ENCODE peak calls at places on chromosomes 6 and 20, in seven cellular contexts. S is A549, R is GM12878, Q is stomach, Y is IMR-90, A is HCT116, N is GM12892. F is an unnamed sample.

GRCh38 chr6:26534681-26535465 is 3.3 kb upstream of the HMGN4 start:
- DNase-seq in S (no peak), R (no peak), Q (no peak), Y (no peak), A (no peak), N (no peak), F (no peak)

GRCh38 chr6:33988121-33989015 is 157.5 kb downstream of the GRM4 start:
- DNase-seq in Y (no peak), S (no peak), N (no peak), R (no peak), A (no peak), Q (peak; percentile 76), F (no peak)

GRCh38 chr6:54419885-54420284 is 111.6 kb downstream of the TINAG start:
- DNase-seq in S (peak; percentile 1), A (no peak), Y (peak; percentile 96), Q (no peak), R (no peak), N (no peak), F (peak; percentile 9)

GRCh38 chr6:15948930-15949900 is 179.7 kb upstream of the MYLIP start:
- DNase-seq in A (no peak), N (no peak), S (peak; percentile 44), R (no peak), Y (no peak), Q (peak; percentile 80), F (no peak)

GRCh38 chr6:136284909-136285308 is 4.7 kb downstream of the BCLAF1 start:
- DNase-seq in S (no peak), Q (no peak), A (no peak), R (no peak), N (no peak), Y (peak; percentile 77), F (no peak)

GRCh38 chr6:148747145-148747492 is 289 bp downstream of the UST start:
- DNase-seq in S (peak; percentile 14), R (no peak), A (no peak), Q (peak; percentile 34), N (no peak), Y (peak; percentile 42), F (no peak)

GRCh38 chr6:13406781-13407180 is 78.4 kb upstream of the TBC1D7 start:
- DNase-seq in Q (no peak), Y (no peak), R (no peak), S (no peak), N (no peak), A (peak; percentile 16), F (no peak)

GRCh38 chr20:1803216-1804128 is 91.7 kb upstream of the SIRPA start:
- DNase-seq in Y (peak; percentile 60), Q (peak; percentile 48), S (no peak), R (no peak), A (no peak), N (peak; percentile 54), F (no peak)

GRCh38 chr6:45045253-45045601 is 282.9 kb upstream of the RUNX2 start:
- DNase-seq in Q (no peak), Y (no peak), R (no peak), S (no peak), A (no peak), N (no peak), F (no peak)

GRCh38 chr6:45044086-45044485 is 284.0 kb upstream of the RUNX2 start:
- DNase-seq in S (no peak), Y (no peak), R (no peak), N (no peak), Q (no peak), A (no peak), F (no peak)

GRCh38 chr6:45049188-45049843 is 278.8 kb upstream of the RUNX2 start:
- DNase-seq in S (no peak), A (no peak), Y (peak; percentile 28), N (no peak), Q (no peak), R (no peak), F (peak; percentile 5)

GRCh38 chr6:45047573-45047972 is 280.6 kb upstream of the RUNX2 start:
- DNase-seq in A (no peak), S (no peak), R (no peak), Q (no peak), N (no peak), Y (no peak), F (no peak)

GRCh38 chr6:45044510-45045252 is 283.4 kb upstream of the RUNX2 start:
- DNase-seq in N (no peak), Y (no peak), Q (no peak), S (no peak), R (no peak), A (no peak), F (no peak)
- TF ChIP-seq POLR2A in N (no peak), Y (no peak), Q (no peak), S (no peak), R (no peak), A (no peak), F (no peak)

GRCh38 chr6:6694825-6695710 is 106.5 kb downstream of the LY86 start:
- DNase-seq in Q (peak; percentile 67), Y (no peak), A (no peak), R (no peak), N (no peak), S (no peak), F (no peak)

GRCh38 chr6:6694368-6694780 is 105.9 kb downstream of the LY86 start:
- DNase-seq in R (no peak), A (no peak), Q (no peak), N (no peak), S (no peak), Y (no peak), F (no peak)

GRCh38 chr6:6697620-6698019 is 109.1 kb downstream of the LY86 start:
- DNase-seq in N (no peak), S (no peak), Q (no peak), A (no peak), R (no peak), Y (no peak), F (no peak)

GRCh38 chr6:6696867-6697531 is 108.5 kb downstream of the LY86 start:
- DNase-seq in Q (peak; percentile 64), A (peak; percentile 63), R (no peak), Y (peak; percentile 65), N (peak; percentile 35), S (peak; percentile 33), F (peak; percentile 50)

DNA sequence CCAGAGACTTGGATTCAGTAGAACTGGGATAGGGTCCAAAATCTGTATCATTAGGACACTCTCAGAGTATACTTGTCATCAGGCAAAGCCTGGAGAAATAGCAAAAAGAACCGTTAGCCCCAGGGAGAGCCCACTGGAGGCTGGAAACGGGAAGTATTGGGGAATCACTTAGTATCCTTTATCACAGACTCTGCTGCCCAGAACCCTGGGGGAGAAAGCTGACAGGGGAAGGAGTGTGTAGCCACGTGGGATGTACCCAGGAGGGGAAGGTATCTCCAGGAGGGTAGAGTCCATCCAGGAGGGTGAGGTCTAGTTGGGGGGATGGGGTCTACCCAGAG is 107.2 kb downstream of the LY86 start:
- DNase-seq in R (no peak), S (no peak), A (no peak), Y (no peak), N (no peak), Q (no peak), F (no peak)
- TF ChIP-seq POLR2A in R (no peak), S (no peak), A (no peak), Y (no peak), N (no peak), Q (no peak), F (no peak)

GRCh38 chr20:25196701-25197120 is 1.2 kb downstream of the ENTPD6 start:
- DNase-seq in R (no peak), N (no peak), S (peak; percentile 41), Q (no peak), Y (no peak), A (no peak), F (peak; percentile 19)

GRCh38 chr20:25195962-25196700 is 619 bp downstream of the ENTPD6 start:
- DNase-seq in R (no peak), Q (peak; percentile 62), Y (peak; percentile 5), S (peak; percentile 29), N (no peak), A (peak; percentile 28), F (no peak)

GRCh38 chr20:25194333-25194972 is 1.1 kb upstream of the ENTPD6 start:
- DNase-seq in Q (no peak), R (no peak), S (no peak), A (no peak), N (no peak), Y (no peak), F (no peak)

GRCh38 chr20:25197173-25197869 is 1.8 kb downstream of the ENTPD6 start:
- DNase-seq in A (no peak), N (no peak), R (no peak), S (no peak), Q (no peak), Y (no peak), F (no peak)

DNA sequence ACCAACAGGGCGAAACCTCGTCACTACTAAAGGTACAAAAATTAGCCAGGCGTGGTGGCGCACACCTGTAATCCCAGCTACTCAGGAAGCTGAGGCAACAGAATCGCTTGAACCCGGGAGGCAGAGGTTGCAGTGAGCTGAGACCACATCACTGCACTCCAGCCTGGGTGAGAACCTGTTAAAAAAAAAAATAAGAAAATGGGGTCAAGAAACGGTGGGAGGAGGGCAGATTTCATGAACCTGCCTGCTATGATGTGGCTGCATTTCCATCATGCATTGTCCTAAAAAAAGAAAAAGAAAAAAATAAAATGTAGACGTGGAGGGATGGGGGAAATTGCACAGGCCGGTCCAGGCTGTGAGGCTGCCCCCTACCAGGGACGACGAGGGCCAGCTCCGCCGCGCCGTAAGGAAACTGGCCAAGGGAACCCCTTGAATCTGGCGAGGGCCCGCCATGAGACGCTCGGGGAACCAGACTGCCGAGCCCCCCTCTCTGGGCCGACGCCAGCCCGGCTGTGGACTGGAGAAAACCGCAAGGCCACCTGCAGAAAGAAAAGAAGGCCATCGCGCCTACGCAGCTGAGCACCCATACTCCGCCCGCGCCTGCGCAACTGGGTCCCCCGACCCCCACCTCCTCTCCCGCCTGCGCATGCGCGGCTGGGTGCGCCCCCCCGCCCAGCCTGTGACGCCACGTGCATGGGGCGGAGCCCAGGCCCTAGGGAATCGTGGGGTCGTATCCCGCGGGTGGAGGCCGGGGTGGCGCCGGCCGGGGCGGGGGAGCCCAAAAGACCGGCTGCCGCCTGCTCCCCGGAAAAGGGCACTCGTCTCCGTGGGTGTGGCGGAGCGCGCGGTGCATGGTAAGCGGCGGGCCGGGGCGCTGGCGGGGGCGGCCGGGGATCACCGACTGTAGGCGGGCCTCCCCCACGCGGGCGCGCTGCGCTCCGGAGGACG is at the start of gene ENTPD6:
- DNase-seq in R (peak; percentile 63), Y (peak; percentile 81), A (peak; percentile 61), N (peak; percentile 94), Q (peak; percentile 94), S (peak; percentile 98), F (peak; percentile 93)
- TF ChIP-seq POLR2A in R (peak; percentile 79), Y (peak; percentile 69), A (peak; percentile 78), N (peak; percentile 54), Q (peak; percentile 74), S (peak; percentile 94), F (peak; percentile 75)

DNA sequence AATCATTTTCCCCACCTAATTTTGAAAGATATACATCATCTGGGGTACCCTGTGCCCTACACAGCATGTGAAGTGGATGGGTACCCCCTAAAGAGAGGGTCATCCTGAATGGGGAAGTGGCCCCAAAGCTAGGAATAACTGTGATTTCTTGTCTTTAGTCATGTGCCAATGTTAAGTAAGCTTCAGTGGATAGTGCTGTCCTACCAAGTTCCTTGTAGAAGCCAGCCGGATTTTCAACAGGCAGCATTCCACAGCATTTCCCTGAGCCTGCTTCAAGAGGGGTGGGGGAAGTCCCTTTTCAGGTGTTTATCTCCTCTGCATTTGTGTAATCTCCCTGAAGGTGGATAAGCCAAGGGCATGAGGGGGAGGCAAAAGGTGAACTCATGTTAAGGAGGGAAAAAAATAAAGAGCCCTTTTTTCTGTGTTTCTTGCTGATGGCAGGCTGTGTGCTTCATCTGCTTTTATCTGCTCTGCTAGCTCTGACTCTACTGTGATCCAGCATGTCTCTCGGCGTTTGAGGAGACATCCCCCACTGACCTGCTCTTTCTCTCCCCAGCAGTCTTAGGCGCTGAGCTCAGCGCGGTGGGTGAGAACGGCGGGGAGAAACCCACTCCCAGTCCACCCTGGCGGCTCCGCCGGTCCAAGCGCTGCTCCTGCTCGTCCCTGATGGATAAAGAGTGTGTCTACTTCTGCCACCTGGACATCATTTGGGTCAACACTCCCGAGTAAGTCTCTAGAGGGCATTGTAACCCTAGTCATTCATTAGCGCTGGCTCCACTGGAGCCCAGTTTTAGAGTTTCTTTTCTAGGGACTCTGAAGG is 1.8 kb downstream of the EDN1 start:
- DNase-seq in S (no peak), Q (peak; percentile 58), A (no peak), N (no peak), Y (peak; percentile 33), R (no peak), F (no peak)
- TF ChIP-seq POLR2A in S (peak; percentile 27), Q (no peak), A (no peak), N (no peak), Y (no peak), R (no peak), F (no peak)